ENCODE peak calls at places on chromosomes 7 and 10, in ten cellular contexts. W is astrocyte of the cerebellum; H is AG10803; X is CD8-positive, alpha-beta T cell; U is CD8-positive, alpha-beta memory T cell; N is GM06990; B is heart right ventricle; K is CD4-positive, alpha-beta memory T cell; A is esophagus squamous epithelium; Q is hepatocyte. Y is an unnamed sample.

GRCh38 chr7:80420876-80421275 is 91.0 kb downstream of the GNAT3 start:
- DNase-seq in U (no peak), N (no peak), X (no peak), B (no peak), Q (no peak), K (no peak), A (no peak), W (no peak), H (no peak), Y (no peak)

GRCh38 chr10:110221721-110222261 is 14.4 kb downstream of the MXI1 start:
- DNase-seq in K (peak; percentile 96), H (peak; percentile 91), X (peak; percentile 57), B (peak; percentile 83), A (no peak), Q (peak; percentile 89), W (peak; percentile 76), U (peak; percentile 67), N (peak; percentile 64), Y (peak; percentile 88)

GRCh38 chr10:131847241-131847783 is 53.5 kb upstream of the PPP2R2D start:
- DNase-seq in W (no peak), K (no peak), U (no peak), N (no peak), H (no peak), Q (no peak), B (no peak), A (no peak), X (no peak), Y (peak; percentile 43)

GRCh38 chr10:75002351-75002725 is 109.1 kb upstream of the SAMD8 start:
- DNase-seq in W (no peak), K (no peak), H (no peak), X (no peak), U (no peak), Q (no peak), B (no peak), N (no peak), A (no peak), Y (no peak)

GRCh38 chr10:52889611-52890010 is 117.0 kb upstream of the MBL2 start:
- DNase-seq in A (no peak), Q (no peak), H (no peak), K (no peak), B (no peak), N (no peak), X (no peak), W (no peak), U (no peak), Y (no peak)

GRCh38 chr7:20307119-20307518 is 23.6 kb upstream of the ITGB8 start:
- DNase-seq in B (no peak), A (no peak), N (no peak), U (no peak), W (peak; percentile 74), X (no peak), Q (peak; percentile 68), H (peak; percentile 54), K (no peak), Y (no peak)

GRCh38 chr10:3472705-3473078 is 300.1 kb upstream of the PITRM1 start:
- DNase-seq in N (no peak), X (no peak), K (no peak), Q (no peak), A (no peak), U (no peak), W (no peak), B (no peak), H (peak; percentile 95), Y (no peak)

GRCh38 chr10:75202321-75203096 is 8.1 kb upstream of the VDAC2 start:
- DNase-seq in U (no peak), H (peak; percentile 72), W (no peak), Q (peak; percentile 32), K (no peak), B (peak; percentile 78), A (no peak), X (no peak), N (no peak), Y (peak; percentile 31)

GRCh38 chr10:1242975-1243374 is 186.8 kb downstream of the WDR37 start:
- DNase-seq in U (no peak), N (no peak), X (no peak), A (no peak), H (no peak), W (no peak), B (no peak), Q (no peak), K (no peak), Y (no peak)

GRCh38 chr10:32017044-32017443 is 39.2 kb downstream of the KIF5B start:
- DNase-seq in X (no peak), B (no peak), U (no peak), N (no peak), Q (no peak), K (no peak), H (no peak), W (no peak), A (no peak), Y (no peak)

GRCh38 chr7:112951070-112951469 is 135.6 kb downstream of the GPR85 start:
- DNase-seq in A (no peak), U (no peak), W (no peak), H (no peak), K (no peak), B (no peak), X (no peak), Q (no peak), N (no peak), Y (no peak)

GRCh38 chr7:44678096-44678467 is 70.6 kb upstream of the ZMIZ2 start:
- DNase-seq in X (no peak), A (no peak), K (no peak), W (no peak), N (no peak), U (no peak), B (no peak), H (peak; percentile 75), Q (no peak), Y (no peak)

GRCh38 chr10:653991-654646 is 35.3 kb downstream of the DIP2C start:
- DNase-seq in X (no peak), B (no peak), W (no peak), H (no peak), K (no peak), N (no peak), A (no peak), Q (peak; percentile 77), U (no peak), Y (peak; percentile 54)

GRCh38 chr10:103585011-103585405 is 91.5 kb downstream of the NEURL1 start:
- DNase-seq in B (no peak), X (no peak), A (no peak), N (no peak), Q (no peak), U (no peak), W (no peak), H (no peak), K (no peak), Y (no peak)

GRCh38 chr10:103583871-103584215 is 90.3 kb downstream of the NEURL1 start:
- DNase-seq in N (no peak), B (no peak), H (no peak), Q (no peak), K (no peak), U (no peak), A (no peak), W (no peak), X (peak; percentile 2), Y (no peak)

GRCh38 chr10:103582331-103583123 is 89.0 kb downstream of the NEURL1 start:
- DNase-seq in H (no peak), Q (no peak), N (no peak), U (no peak), X (no peak), A (no peak), W (no peak), K (no peak), B (no peak), Y (no peak)

GRCh38 chr10:103587073-103587472 is 93.6 kb downstream of the NEURL1 start:
- DNase-seq in W (no peak), X (no peak), H (no peak), U (no peak), Q (no peak), B (no peak), K (no peak), A (no peak), N (no peak), Y (no peak)

GRCh38 chr10:103584216-103585010 is 90.9 kb downstream of the NEURL1 start:
- DNase-seq in X (peak; percentile 67), H (peak; percentile 43), N (peak; percentile 43), B (peak; percentile 17), W (no peak), Q (no peak), K (peak; percentile 75), A (no peak), U (peak; percentile 59), Y (no peak)
- H3K4me3 ChIP-seq in X (peak overlapping the region; percentile 76), H (peak overlapping the region; percentile 55), N (no peak overlapping the region), B (peak overlapping the region; percentile 55), W (no peak overlapping the region), Q (no peak overlapping the region), K (peak overlapping the region; percentile 63), A (peak overlapping the region; percentile 20), U (peak overlapping the region; percentile 64), Y (no peak overlapping the region)

GRCh38 chr10:14134275-14134674 is 196.4 kb downstream of the FRMD4A start:
- DNase-seq in A (no peak), N (no peak), B (no peak), U (no peak), K (no peak), W (no peak), H (no peak), X (no peak), Q (no peak), Y (no peak)
- H3K4me3 ChIP-seq in A (no peak overlapping the region), N (no peak overlapping the region), B (no peak overlapping the region), U (no peak overlapping the region), K (no peak overlapping the region), W (no peak overlapping the region), H (no peak overlapping the region), X (no peak overlapping the region), Q (no peak overlapping the region), Y (no peak overlapping the region)

GRCh38 chr7:143202161-143202560 is 18.9 kb downstream of the TAS2R39 start:
- DNase-seq in K (no peak), B (no peak), H (no peak), N (no peak), A (no peak), W (no peak), Q (no peak), U (no peak), X (no peak), Y (no peak)

GRCh38 chr7:143210541-143210940 is 11.3 kb upstream of the TAS2R40 start:
- DNase-seq in K (no peak), N (no peak), Q (no peak), B (no peak), W (no peak), U (no peak), A (no peak), X (no peak), H (no peak), Y (no peak)

GRCh38 chr7:143205560-143206293 is 16.1 kb upstream of the TAS2R40 start:
- DNase-seq in X (peak; percentile 3), N (no peak), Q (no peak), W (no peak), A (no peak), K (no peak), H (peak; percentile 9), B (peak; percentile 23), U (no peak), Y (no peak)
- H3K4me3 ChIP-seq in X (peak overlapping the region; percentile 7), N (no peak overlapping the region), Q (no peak overlapping the region), W (no peak overlapping the region), A (no peak overlapping the region), K (peak overlapping the region; percentile 16), H (no peak overlapping the region), B (peak overlapping the region; percentile 10), U (no peak overlapping the region), Y (no peak overlapping the region)

DNA sequence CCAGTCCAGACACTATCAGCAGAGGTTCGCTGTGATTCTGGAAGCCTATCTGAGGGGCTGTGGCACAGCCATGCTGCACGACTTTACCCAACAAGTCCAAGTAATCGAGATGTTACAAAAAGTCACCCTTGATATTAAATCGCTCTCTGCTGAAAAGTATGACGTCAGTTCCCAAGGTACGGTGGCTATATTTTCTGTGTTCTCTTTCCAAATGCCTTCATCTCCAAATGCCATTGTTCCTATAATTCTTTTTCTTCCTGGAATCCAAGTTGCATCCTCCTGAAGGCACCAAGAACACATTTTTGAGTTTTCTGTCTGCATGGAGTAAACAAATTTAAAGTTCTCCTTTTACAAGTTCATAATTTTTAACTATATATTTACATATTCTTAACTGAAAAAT is 7.7 kb downstream of the PIK3CG start:
- DNase-seq in Q (no peak), W (no peak), N (no peak), K (no peak), B (no peak), X (no peak), A (no peak), H (no peak), U (no peak), Y (no peak)
- H3K4me3 ChIP-seq in Q (no peak overlapping the region), W (no peak overlapping the region), N (no peak overlapping the region), K (no peak overlapping the region), B (no peak overlapping the region), X (no peak overlapping the region), A (no peak overlapping the region), H (no peak overlapping the region), U (no peak overlapping the region), Y (no peak overlapping the region)

Y was measured in endodermal cell.